ENCODE peak calls at places on chromosomes 2 and 18, in four cellular contexts. One of them, this sample, is unnamed.
A peak's percentile ranks its signal among the peaks of the same experiment; 100 is the strongest.

GRCh38 chr2:57760448-57760847 is 286.2 kb upstream of the VRK2 start:
- DNase-seq in mammary epithelial cell: no peak
- DNase-seq in transverse colon: no peak
- DNase-seq in Karpas-422: no peak
- DNase-seq in this sample: no peak

GRCh38 chr2:215653344-215654015 is 217.6 kb upstream of the FN1 start:
- DNase-seq in mammary epithelial cell: no peak
- DNase-seq in transverse colon: no peak
- DNase-seq in Karpas-422: no peak
- DNase-seq in this sample: no peak

GRCh38 chr18:36419913-36420531 is 122.5 kb downstream of the FHOD3 start:
- DNase-seq in mammary epithelial cell: peak; percentile 84
- DNase-seq in transverse colon: no peak
- DNase-seq in Karpas-422: peak; percentile 76
- DNase-seq in this sample: no peak

GRCh38 chr2:691825-692224 is 14.6 kb upstream of the TMEM18 start:
- DNase-seq in mammary epithelial cell: no peak
- DNase-seq in transverse colon: no peak
- DNase-seq in Karpas-422: no peak
- DNase-seq in this sample: no peak

GRCh38 chr2:173339807-173340206 is 14.9 kb upstream of the CDCA7 start:
- DNase-seq in mammary epithelial cell: no peak
- DNase-seq in transverse colon: no peak
- DNase-seq in Karpas-422: no peak
- DNase-seq in this sample: no peak

GRCh38 chr18:13639196-13639595 is 87.2 kb downstream of the FAM210A start:
- DNase-seq in mammary epithelial cell: no peak
- DNase-seq in transverse colon: no peak
- DNase-seq in Karpas-422: no peak
- DNase-seq in this sample: no peak

GRCh38 chr2:99337931-99338580 is 867 bp downstream of the EIF5B start:
- DNase-seq in mammary epithelial cell: peak; percentile 32
- DNase-seq in transverse colon: no peak
- DNase-seq in Karpas-422: peak; percentile 70
- DNase-seq in this sample: no peak

GRCh38 chr2:212193066-212193465 is 345.5 kb downstream of the ERBB4 start:
- DNase-seq in mammary epithelial cell: no peak
- DNase-seq in transverse colon: no peak
- DNase-seq in Karpas-422: no peak
- DNase-seq in this sample: no peak

GRCh38 chr2:146927080-146927714 is 917.6 kb upstream of the ACVR2A start:
- DNase-seq in mammary epithelial cell: peak; percentile 59
- DNase-seq in transverse colon: peak; percentile 27
- DNase-seq in Karpas-422: peak; percentile 47
- DNase-seq in this sample: peak; percentile 71

GRCh38 chr2:54551123-54551756 is 95.1 kb downstream of the SPTBN1 start:
- DNase-seq in mammary epithelial cell: no peak
- DNase-seq in transverse colon: peak; percentile 33
- DNase-seq in Karpas-422: no peak
- DNase-seq in this sample: no peak

GRCh38 chr2:217801115-217801531 is 201.7 kb downstream of the TNS1 start:
- DNase-seq in mammary epithelial cell: no peak
- DNase-seq in transverse colon: no peak
- DNase-seq in Karpas-422: no peak
- DNase-seq in this sample: no peak

GRCh38 chr2:101328474-101329007 is 20.0 kb upstream of the RNF149 start:
- DNase-seq in mammary epithelial cell: peak; percentile 86
- DNase-seq in transverse colon: peak; percentile 25
- DNase-seq in Karpas-422: no peak
- DNase-seq in this sample: no peak

GRCh38 chr2:854460-854859 is 96.2 kb upstream of the SNTG2 start:
- DNase-seq in mammary epithelial cell: no peak
- DNase-seq in transverse colon: peak; percentile 66
- DNase-seq in Karpas-422: peak; percentile 90
- DNase-seq in this sample: peak; percentile 28

GRCh38 chr2:121748202-121748601 is 7.2 kb upstream of the TSN start:
- DNase-seq in mammary epithelial cell: peak; percentile 20
- DNase-seq in transverse colon: no peak
- DNase-seq in Karpas-422: peak; percentile 84
- DNase-seq in this sample: peak; percentile 61

GRCh38 chr2:64128943-64129391 is 15.3 kb downstream of the PELI1 start:
- DNase-seq in mammary epithelial cell: no peak
- DNase-seq in transverse colon: no peak
- DNase-seq in Karpas-422: no peak
- DNase-seq in this sample: no peak

GRCh38 chr2:112648081-112648480 is 2.3 kb downstream of the SLC20A1 start:
- DNase-seq in mammary epithelial cell: no peak
- DNase-seq in transverse colon: no peak
- DNase-seq in Karpas-422: no peak
- DNase-seq in this sample: peak; percentile 65

GRCh38 chr2:200469708-200470600 is 39.9 kb downstream of the KCTD18 start:
- DNase-seq in mammary epithelial cell: no peak
- DNase-seq in transverse colon: peak; percentile 22
- DNase-seq in Karpas-422: no peak
- DNase-seq in this sample: no peak

GRCh38 chr2:35080231-35080905 is 1275.2 kb upstream of the CRIM1 start:
- DNase-seq in mammary epithelial cell: no peak
- DNase-seq in transverse colon: no peak
- DNase-seq in Karpas-422: no peak
- DNase-seq in this sample: no peak

GRCh38 chr2:72154386-72154785 is 6.7 kb upstream of the CYP26B1 start:
- DNase-seq in mammary epithelial cell: no peak
- DNase-seq in transverse colon: no peak
- DNase-seq in Karpas-422: no peak
- DNase-seq in this sample: no peak

GRCh38 chr2:33437815-33438214 is 38.6 kb upstream of the RASGRP3 start:
- DNase-seq in mammary epithelial cell: no peak
- DNase-seq in transverse colon: no peak
- DNase-seq in Karpas-422: no peak
- DNase-seq in this sample: no peak

GRCh38 chr18:39960545-39960944 is 1994.5 kb upstream of the PIK3C3 start:
- DNase-seq in mammary epithelial cell: peak; percentile 84
- DNase-seq in transverse colon: no peak
- DNase-seq in Karpas-422: no peak
- DNase-seq in this sample: no peak

GRCh38 chr2:233053928-233054774 is 6.0 kb upstream of the INPP5D start:
- DNase-seq in mammary epithelial cell: peak; percentile 35
- DNase-seq in transverse colon: peak; percentile 75
- DNase-seq in Karpas-422: peak; percentile 85
- DNase-seq in this sample: peak; percentile 85

GRCh38 chr2:49490710-49491109 is 336.4 kb upstream of the FSHR start:
- DNase-seq in mammary epithelial cell: peak; percentile 35
- DNase-seq in transverse colon: peak; percentile 50
- DNase-seq in Karpas-422: peak; percentile 77
- DNase-seq in this sample: peak; percentile 77

GRCh38 chr2:8633735-8634313 is 48.0 kb upstream of the ID2 start:
- DNase-seq in mammary epithelial cell: no peak
- DNase-seq in transverse colon: no peak
- DNase-seq in Karpas-422: no peak
- DNase-seq in this sample: no peak

DNA sequence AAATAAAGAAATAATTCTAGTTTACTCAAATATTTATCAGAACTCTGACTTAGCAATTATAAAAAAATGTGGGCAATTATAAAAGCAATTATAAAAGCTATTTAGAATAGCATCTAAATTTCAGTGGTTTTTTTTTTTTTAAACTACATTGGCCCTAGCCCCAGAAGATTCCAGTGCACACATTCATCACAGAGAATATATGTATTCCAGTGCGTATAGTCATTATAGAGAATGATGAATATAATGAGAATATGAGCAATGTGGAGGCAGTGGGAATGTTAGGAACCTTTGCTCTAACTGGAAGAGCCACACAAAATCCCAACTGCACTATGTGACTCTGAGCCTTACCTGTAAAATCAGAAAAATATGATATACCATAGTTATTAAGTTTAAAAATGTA is 10.5 kb downstream of the MAP3K2 start:
- DNase-seq in mammary epithelial cell: no peak
- DNase-seq in transverse colon: no peak
- DNase-seq in Karpas-422: no peak
- DNase-seq in this sample: no peak
- H3K9me3 ChIP-seq in mammary epithelial cell: no peaks in the 10 kb centered on the region
- H3K9me3 ChIP-seq in transverse colon: no peaks in the 10 kb centered on the region
- H3K9me3 ChIP-seq in Karpas-422: peaks cover 9% of the 10 kb centered on the region
- H3K9me3 ChIP-seq in this sample: no peaks in the 10 kb centered on the region

DNA sequence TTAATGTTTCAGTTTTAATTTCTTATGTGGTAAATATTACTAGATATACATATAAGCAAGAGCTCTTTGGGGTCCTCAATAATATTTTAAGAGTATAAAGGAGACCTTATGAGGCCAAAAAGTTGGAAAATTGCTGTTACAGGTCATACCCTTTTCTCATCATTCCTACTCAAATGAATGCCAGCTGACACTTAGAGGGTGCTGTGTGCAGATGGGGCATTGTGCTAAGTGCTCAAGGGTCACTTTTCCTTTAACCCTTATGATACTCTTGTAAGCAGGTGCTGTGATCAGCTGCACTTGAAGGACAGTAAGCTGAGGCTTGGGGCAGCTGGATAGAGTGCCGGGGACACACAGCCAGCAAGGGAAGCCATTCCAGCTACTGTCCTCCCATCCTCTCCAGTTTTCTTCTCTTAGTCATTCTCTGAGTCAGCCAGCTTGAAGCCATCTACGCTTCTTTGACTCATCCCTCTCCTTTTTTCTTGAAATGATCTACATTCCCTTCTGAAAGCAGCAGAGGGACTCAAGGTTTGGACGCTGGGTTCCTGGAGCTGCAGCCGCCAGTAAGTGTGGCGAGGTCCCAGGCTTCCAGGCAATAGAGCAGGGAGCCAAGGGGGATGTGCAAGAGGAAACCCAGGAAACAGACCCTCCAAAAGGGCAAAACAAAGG is 42.0 kb upstream of the CREB1 start:
- DNase-seq in mammary epithelial cell: peak; percentile 82
- DNase-seq in transverse colon: no peak
- DNase-seq in Karpas-422: no peak
- DNase-seq in this sample: no peak
- H3K4me3 ChIP-seq in mammary epithelial cell: no peak overlapping the region
- H3K4me3 ChIP-seq in transverse colon: no peak overlapping the region
- H3K4me3 ChIP-seq in Karpas-422: no peak overlapping the region
- H3K4me3 ChIP-seq in this sample: no peak overlapping the region

DNA sequence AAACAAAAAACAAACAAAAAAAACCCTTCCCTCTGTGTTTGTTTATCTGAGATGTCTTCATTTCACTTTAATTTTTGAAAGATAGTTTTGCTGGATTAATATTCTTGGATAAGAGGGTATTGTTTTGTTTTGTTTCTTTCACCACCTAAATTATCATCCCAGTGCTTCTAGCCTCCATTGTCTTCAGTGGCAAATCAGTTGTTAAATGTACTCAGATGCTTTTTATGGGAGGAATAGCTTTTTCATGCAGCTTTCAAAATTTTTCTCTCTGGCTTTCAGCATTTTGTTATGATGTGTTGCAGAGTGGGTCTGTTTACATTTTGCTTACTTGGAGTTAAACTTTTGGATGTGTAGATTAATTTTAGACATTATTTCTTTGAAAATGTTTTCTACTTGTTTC is 203.5 kb upstream of the DCC start:
- DNase-seq in mammary epithelial cell: no peak
- DNase-seq in transverse colon: no peak
- DNase-seq in Karpas-422: no peak
- DNase-seq in this sample: no peak
- H3K9me3 ChIP-seq in mammary epithelial cell: peaks cover 7% of the 10 kb centered on the region
- H3K9me3 ChIP-seq in transverse colon: no peaks in the 10 kb centered on the region
- H3K9me3 ChIP-seq in Karpas-422: peaks cover 34% of the 10 kb centered on the region
- H3K9me3 ChIP-seq in this sample: no peaks in the 10 kb centered on the region

DNA sequence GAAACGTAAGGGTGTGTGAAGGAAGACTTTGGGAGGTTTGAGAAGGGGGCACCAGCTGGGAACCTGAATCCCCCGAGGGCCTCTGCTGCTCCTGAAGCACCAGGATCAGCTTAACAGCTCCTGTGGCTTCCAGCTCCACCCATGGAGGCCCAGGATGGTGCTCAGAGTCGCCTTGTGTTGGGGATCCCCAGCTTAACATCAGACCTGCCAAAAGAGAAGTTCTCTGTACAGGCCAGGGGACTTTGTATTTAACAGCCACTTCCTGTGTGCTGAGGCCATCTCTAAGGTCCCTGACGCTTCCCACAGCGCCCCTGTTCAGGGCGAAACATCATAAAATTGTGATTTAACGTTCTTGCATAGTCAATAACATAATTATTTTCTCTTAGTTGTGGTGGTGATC is 77.5 kb downstream of the NCK2 start:
- DNase-seq in mammary epithelial cell: no peak
- DNase-seq in transverse colon: no peak
- DNase-seq in Karpas-422: no peak
- DNase-seq in this sample: no peak
- H3K4me3 ChIP-seq in mammary epithelial cell: no peak overlapping the region
- H3K4me3 ChIP-seq in transverse colon: no peak overlapping the region
- H3K4me3 ChIP-seq in Karpas-422: no peak overlapping the region
- H3K4me3 ChIP-seq in this sample: no peak overlapping the region

This sample was measured in HAP-1.